ENCODE peak calls at places on chromosome 22, in seven cellular contexts. G, I, D, Y, F, O and N are unnamed samples.

GRCh38 chr22:49780281-49780991 is 47.2 kb downstream of the BRD1 start:
- DNase-seq in G (no peak), I (no peak), D (no peak), Y (no peak), F (no peak), O (no peak), N (peak)

GRCh38 chr22:43883012-43883661 is 8.7 kb downstream of the PNPLA5 start:
- DNase-seq in G (peak), I (no peak), D (peak), Y (peak), F (no peak), O (peak), N (no peak)

GRCh38 chr22:44389926-44390925 is 77.5 kb upstream of the SHISAL1 start:
- DNase-seq in G (no peak), I (peak), D (no peak), Y (no peak), F (no peak), O (no peak), N (no peak)

GRCh38 chr22:50056214-50056972 is 1.7 kb downstream of the TTLL8 start:
- DNase-seq in G (no peak), I (no peak), D (no peak), Y (no peak), F (no peak), O (no peak), N (no peak)

GRCh38 chr22:38110863-38111852 is 674 bp upstream of the BAIAP2L2 start:
- DNase-seq in G (no peak), I (no peak), D (no peak), Y (peak), F (no peak), O (no peak), N (no peak)

GRCh38 chr22:30823015-30823370 is 128.3 kb downstream of the OSBP2 start:
- DNase-seq in G (no peak), I (no peak), D (peak), Y (no peak), F (no peak), O (no peak), N (no peak)

GRCh38 chr22:20437253-20438065 is at the start of gene SCARF2:
- DNase-seq in G (peak), I (no peak), D (peak), Y (peak), F (no peak), O (no peak), N (peak)

GRCh38 chr22:38755155-38755910 is 465 bp downstream of the SUN2 start:
- DNase-seq in G (peak), I (peak), D (peak), Y (peak), F (peak), O (no peak), N (peak)

GRCh38 chr22:35921777-35922176 is 106.8 kb downstream of the RBFOX2 start:
- DNase-seq in G (peak), I (peak), D (peak), Y (peak), F (peak), O (peak), N (peak)

GRCh38 chr22:31646186-31647019 is 15.6 kb downstream of the PISD start:
- DNase-seq in G (peak), I (no peak), D (no peak), Y (peak), F (no peak), O (peak), N (no peak)

GRCh38 chr22:24153353-24153752 is 27.9 kb upstream of the SUSD2 start:
- DNase-seq in G (no peak), I (peak), D (no peak), Y (peak), F (no peak), O (no peak), N (no peak)

GRCh38 chr22:37000676-37001534 is 18.3 kb downstream of the TST start:
- DNase-seq in G (no peak), I (no peak), D (no peak), Y (no peak), F (no peak), O (no peak), N (no peak)

GRCh38 chr22:41575533-41575932 is 14.1 kb downstream of the PMM1 start:
- DNase-seq in G (no peak), I (no peak), D (no peak), Y (no peak), F (no peak), O (no peak), N (no peak)

GRCh38 chr22:27241430-27242110 is 560.0 kb downstream of the MN1 start:
- DNase-seq in G (peak), I (no peak), D (no peak), Y (peak), F (no peak), O (no peak), N (peak)

GRCh38 chr22:17576475-17576874 is 13.2 kb downstream of the SLC25A18 start:
- DNase-seq in G (peak), I (no peak), D (no peak), Y (peak), F (no peak), O (no peak), N (no peak)

GRCh38 chr22:26573026-26573662 is 16.8 kb downstream of the TPST2 start:
- DNase-seq in G (no peak), I (peak), D (no peak), Y (peak), F (no peak), O (no peak), N (no peak)

GRCh38 chr22:31088233-31088986 is 7.3 kb downstream of the SMTN start:
- DNase-seq in G (no peak), I (no peak), D (no peak), Y (no peak), F (no peak), O (no peak), N (no peak)